ENCODE peak calls at places on chromosome 1, in ten cellular contexts. Q, R, F, O, K, C, U, N, Z and L are unnamed samples.

GRCh38 chr1:83555871-83556270 is 443.1 kb downstream of the TTLL7 start:
- DNase-seq in Q (no peak), Z (no peak), K (no peak), O (no peak), C (no peak), F (no peak), U (no peak), N (no peak), R (no peak), L (no peak)

GRCh38 chr1:7581754-7582264 is 189.3 kb upstream of the VAMP3 start:
- DNase-seq in Q (no peak), R (no peak), C (no peak), O (no peak), Z (no peak), F (no peak), U (no peak), K (no peak), N (no peak), L (no peak)

GRCh38 chr1:103177146-103177850 is 69.0 kb upstream of the COL11A1 start:
- DNase-seq in K (no peak), C (no peak), Z (no peak), O (no peak), U (no peak), F (no peak), N (no peak), R (no peak), Q (no peak), L (peak; percentile 86)

GRCh38 chr1:118928739-118929554 is 59.2 kb downstream of the TBX15 start:
- DNase-seq in Z (peak; percentile 52), U (no peak), Q (peak; percentile 2), N (peak; percentile 12), C (peak; percentile 35), K (no peak), F (no peak), O (no peak), R (no peak), L (peak; percentile 17)

GRCh38 chr1:167663002-167663772 is 33.2 kb downstream of the RCSD1 start:
- DNase-seq in K (no peak), Z (peak; percentile 46), O (no peak), Q (no peak), F (no peak), C (no peak), R (no peak), N (peak; percentile 44), U (no peak), L (no peak)

GRCh38 chr1:36705629-36706028 is 222.9 kb upstream of the CSF3R start:
- DNase-seq in O (no peak), U (no peak), R (no peak), Q (no peak), C (no peak), F (no peak), K (no peak), N (no peak), Z (no peak), L (peak; percentile 22)

GRCh38 chr1:156118175-156118868 is 3.8 kb downstream of the LMNA start:
- DNase-seq in U (no peak), Z (peak; percentile 75), Q (no peak), O (no peak), K (no peak), R (no peak), F (peak; percentile 84), C (no peak), N (no peak), L (no peak)

GRCh38 chr1:76867342-76868130 is at the start of gene ST6GALNAC5:
- DNase-seq in U (no peak), F (no peak), Q (peak; percentile 14), O (no peak), Z (peak; percentile 19), K (peak; percentile 13), N (no peak), C (peak; percentile 44), R (no peak), L (peak; percentile 43)

GRCh38 chr1:25256578-25257129 is 9.4 kb upstream of the RSRP1 start:
- DNase-seq in F (no peak), C (no peak), Z (no peak), N (no peak), Q (no peak), K (no peak), R (no peak), U (no peak), O (no peak), L (no peak)

GRCh38 chr1:219568728-219569127 is 44.2 kb downstream of the ZC3H11B start:
- DNase-seq in O (no peak), C (no peak), F (no peak), Q (no peak), K (no peak), Z (peak; percentile 73), U (no peak), N (peak; percentile 44), R (no peak), L (no peak)

GRCh38 chr1:209900734-209901133 is 37.3 kb upstream of the SYT14 start:
- DNase-seq in Z (peak; percentile 94), C (no peak), U (no peak), O (peak; percentile 47), R (no peak), F (no peak), K (no peak), N (peak; percentile 87), Q (no peak), L (peak; percentile 0)

GRCh38 chr1:43947061-43947889 is 525 bp downstream of the IPO13 start:
- DNase-seq in Q (no peak), K (peak; percentile 22), R (no peak), U (no peak), N (no peak), O (no peak), F (no peak), C (no peak), Z (no peak), L (no peak)